ENCODE peak calls at places on chromosomes 12 and 14, in seven cellular contexts. B, I, Z, N, W, D and F are unnamed samples.

GRCh38 chr12:9115731-9116689 is at the start of gene A2M:
- DNase-seq in Z (no peak), I (peak), D (no peak), N (no peak), B (no peak), W (no peak), F (no peak)

GRCh38 chr12:58051378-58051777 is 110.0 kb downstream of the ATP23 start:
- DNase-seq in N (no peak), D (no peak), Z (no peak), B (no peak), W (no peak), I (no peak), F (no peak)

GRCh38 chr14:63180017-63180416 is 24.2 kb upstream of the RHOJ start:
- DNase-seq in B (no peak), D (no peak), N (no peak), W (no peak), Z (no peak), I (no peak), F (no peak)

GRCh38 chr14:78412475-78412874 is 242.3 kb downstream of the NRXN3 start:
- DNase-seq in Z (no peak), B (no peak), N (no peak), I (no peak), W (no peak), D (no peak), F (no peak)

GRCh38 chr12:66910366-66910974 is 231.6 kb upstream of the GRIP1 start:
- DNase-seq in D (no peak), I (no peak), B (no peak), W (no peak), Z (no peak), N (no peak), F (no peak)

GRCh38 chr12:109495012-109495411 is 17.6 kb downstream of the UBE3B start:
- DNase-seq in W (no peak), N (no peak), D (no peak), Z (no peak), I (no peak), B (no peak), F (no peak)

GRCh38 chr12:112346194-112346593 is 36.0 kb downstream of the HECTD4 start:
- DNase-seq in B (no peak), N (no peak), D (no peak), W (no peak), Z (no peak), I (no peak), F (no peak)

GRCh38 chr12:57521475-57522018 is 1.1 kb upstream of the MBD6 start:
- DNase-seq in W (no peak), Z (peak), N (no peak), I (peak), D (no peak), B (peak), F (no peak)

GRCh38 chr12:19884081-19884480 is 444.8 kb downstream of the AEBP2 start:
- DNase-seq in D (no peak), B (no peak), Z (no peak), N (no peak), I (no peak), W (no peak), F (no peak)

GRCh38 chr12:113900711-113901110 is 65.4 kb downstream of the RBM19 start:
- DNase-seq in B (no peak), D (no peak), I (no peak), W (no peak), N (no peak), Z (no peak), F (no peak)

GRCh38 chr14:105315941-105316562 is 1.5 kb downstream of the PACS2 start:
- DNase-seq in Z (no peak), B (no peak), I (no peak), N (peak), W (no peak), D (no peak), F (peak)

GRCh38 chr14:74647834-74648361 is 35.9 kb upstream of the LTBP2 start:
- DNase-seq in I (no peak), D (no peak), B (no peak), W (no peak), Z (no peak), N (peak), F (no peak)

GRCh38 chr14:79044894-79045624 is 874.9 kb downstream of the NRXN3 start:
- DNase-seq in W (no peak), I (no peak), N (no peak), B (no peak), D (no peak), Z (no peak), F (no peak)

GRCh38 chr14:61300754-61301153 is 19.6 kb upstream of the TMEM30B start:
- DNase-seq in Z (no peak), N (no peak), D (no peak), W (no peak), I (no peak), B (no peak), F (no peak)

GRCh38 chr12:58873496-58873895 is 46.8 kb downstream of the LRIG3 start:
- DNase-seq in I (no peak), Z (no peak), W (no peak), D (no peak), N (no peak), B (no peak), F (no peak)

GRCh38 chr12:113130457-113131135 is 5.0 kb downstream of the RASAL1 start:
- DNase-seq in D (no peak), I (peak), B (peak), N (peak), W (no peak), Z (peak), F (no peak)

GRCh38 chr14:100065942-100066574 is 836 bp downstream of the EVL start:
- DNase-seq in N (no peak), I (no peak), W (peak), B (no peak), D (no peak), Z (peak), F (no peak)

GRCh38 chr12:98469108-98469507 is 46.3 kb upstream of the TMPO start:
- DNase-seq in N (no peak), I (no peak), Z (no peak), B (no peak), D (no peak), W (no peak), F (no peak)

GRCh38 chr12:5520831-5521230 is 88.9 kb downstream of the NTF3 start:
- DNase-seq in B (peak), Z (no peak), D (no peak), N (no peak), W (no peak), I (no peak), F (no peak)

GRCh38 chr12:110581951-110582285 is 1.2 kb downstream of the PPTC7 start:
- DNase-seq in W (no peak), Z (peak), I (no peak), B (no peak), D (no peak), N (peak), F (no peak)

GRCh38 chr14:50985816-50986396 is 41.6 kb upstream of the PYGL start:
- DNase-seq in I (no peak), W (no peak), B (no peak), N (no peak), Z (no peak), D (no peak), F (no peak)

GRCh38 chr12:92044435-92044834 is 101.2 kb downstream of the BTG1 start:
- DNase-seq in B (no peak), D (no peak), Z (no peak), N (no peak), I (no peak), W (no peak), F (no peak)

GRCh38 chr12:22700126-22700525 is 75.2 kb downstream of the ETNK1 start:
- DNase-seq in W (no peak), N (no peak), Z (no peak), B (no peak), I (no peak), D (no peak), F (no peak)

GRCh38 chr12:123094349-123095073 is 56.4 kb downstream of the PITPNM2 start:
- DNase-seq in B (no peak), W (no peak), I (peak), Z (peak), D (no peak), N (no peak), F (no peak)

GRCh38 chr14:93035917-93036651 is 79.6 kb downstream of the ITPK1 start:
- DNase-seq in N (no peak), Z (peak), I (peak), D (no peak), B (no peak), W (no peak), F (no peak)

GRCh38 chr12:52280319-52280795 is 5.9 kb downstream of the KRT86 start:
- DNase-seq in N (no peak), Z (peak), D (no peak), B (no peak), W (no peak), I (peak), F (no peak)

GRCh38 chr14:103725001-103725682 is 9.5 kb downstream of the ZFYVE21 start:
- DNase-seq in D (no peak), Z (no peak), I (no peak), W (no peak), B (no peak), N (no peak), F (no peak)

GRCh38 chr12:120483621-120484020 is 12.3 kb upstream of the DYNLL1 start:
- DNase-seq in I (no peak), N (no peak), Z (no peak), B (no peak), D (no peak), W (no peak), F (no peak)

GRCh38 chr12:110591508-110592051 is 8.5 kb upstream of the PPTC7 start:
- DNase-seq in W (no peak), D (no peak), Z (no peak), B (no peak), I (peak), N (no peak), F (no peak)

GRCh38 chr14:96001866-96002510 is 37.2 kb upstream of the C14orf132 start:
- DNase-seq in Z (no peak), I (no peak), W (no peak), D (no peak), N (no peak), B (no peak), F (no peak)

GRCh38 chr14:34354556-34354955 is 107.5 kb downstream of the SPTSSA start:
- DNase-seq in Z (no peak), N (no peak), I (no peak), B (no peak), D (no peak), W (no peak), F (no peak)

GRCh38 chr14:36618641-36619040 is 36.2 kb upstream of the NKX2-8 start:
- DNase-seq in B (no peak), W (no peak), N (no peak), I (no peak), Z (no peak), D (no peak), F (no peak)

GRCh38 chr14:36619853-36620252 is 37.4 kb upstream of the NKX2-8 start:
- DNase-seq in B (no peak), W (no peak), I (no peak), N (no peak), D (no peak), Z (no peak), F (no peak)

GRCh38 chr14:36619131-36619530 is 36.7 kb upstream of the NKX2-8 start:
- DNase-seq in D (no peak), W (no peak), N (no peak), B (no peak), Z (no peak), I (no peak), F (no peak)

DNA sequence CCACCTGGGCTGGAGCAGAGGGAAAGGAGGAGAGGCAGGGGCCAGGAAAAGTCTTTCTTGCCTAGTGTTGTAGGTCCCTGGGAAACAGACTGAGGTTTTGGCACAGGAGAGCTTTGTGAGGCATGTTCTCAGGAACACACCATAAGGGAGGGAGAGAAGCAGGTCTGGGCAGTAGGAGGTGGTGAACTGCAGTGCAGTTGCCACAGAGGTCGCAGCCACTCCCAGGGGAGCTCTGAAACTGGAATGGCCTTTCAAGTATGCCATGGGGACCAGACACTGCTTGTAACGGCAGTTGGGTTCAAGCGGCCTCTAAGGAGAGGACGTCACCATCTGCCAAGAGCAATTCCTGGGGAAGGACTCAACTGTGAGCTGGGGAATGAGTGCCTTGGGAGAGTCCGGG is 35.4 kb upstream of the NKX2-8 start:
- DNase-seq in W (no peak), I (no peak), B (no peak), D (no peak), N (no peak), Z (no peak), F (no peak)
- TF ChIP-seq TAF1 in W (no peak), I (no peak), B (no peak), D (no peak), N (no peak), Z (no peak), F (no peak)

DNA sequence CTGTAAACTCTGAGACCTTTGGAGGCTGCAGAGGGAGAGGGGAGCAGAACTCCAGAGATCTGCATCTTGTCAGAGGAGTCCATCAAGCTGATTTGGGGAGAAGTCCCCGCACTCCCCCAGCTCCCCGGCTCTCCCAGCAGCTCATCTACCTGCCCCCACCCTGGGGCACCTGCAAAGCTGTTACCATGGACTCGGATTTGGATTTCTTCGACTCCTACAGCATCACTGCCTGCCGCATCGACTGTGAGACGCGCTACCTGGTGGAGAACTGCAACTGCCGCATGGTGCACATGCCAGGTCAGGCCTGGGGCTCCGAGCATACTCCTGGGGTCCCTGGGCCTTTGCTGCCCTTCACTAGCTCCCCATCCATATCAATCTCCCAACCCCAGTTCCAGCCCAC is 6.9 kb upstream of the SMARCD1 start:
- DNase-seq in I (no peak), D (no peak), N (no peak), W (no peak), Z (no peak), B (no peak), F (no peak)
- TF ChIP-seq TAF1 in I (no peak), D (no peak), N (no peak), W (no peak), Z (no peak), B (no peak), F (no peak)

DNA sequence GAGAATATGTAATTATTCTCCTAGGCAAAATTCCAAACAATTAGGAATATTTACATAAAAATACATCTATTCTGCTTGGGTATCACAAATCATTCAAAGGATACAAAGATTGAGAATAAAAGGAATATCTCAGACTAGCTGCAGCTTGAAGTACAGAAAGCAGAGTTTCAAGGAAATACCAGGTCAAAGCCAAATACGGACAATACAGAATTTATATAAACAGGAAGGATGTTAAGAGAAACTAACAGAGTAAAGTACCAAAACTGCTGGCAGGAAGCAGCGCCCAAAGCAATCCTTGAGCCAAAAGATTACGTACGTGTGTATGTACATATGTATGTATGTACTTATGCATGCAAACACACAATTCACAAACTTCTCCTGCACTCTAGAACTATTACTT is 86.6 kb downstream of the PPP1R12A start:
- DNase-seq in D (no peak), N (no peak), B (no peak), W (no peak), I (no peak), Z (no peak), F (no peak)
- TF ChIP-seq TAF1 in D (no peak), N (no peak), B (no peak), W (no peak), I (no peak), Z (no peak), F (no peak)

DNA sequence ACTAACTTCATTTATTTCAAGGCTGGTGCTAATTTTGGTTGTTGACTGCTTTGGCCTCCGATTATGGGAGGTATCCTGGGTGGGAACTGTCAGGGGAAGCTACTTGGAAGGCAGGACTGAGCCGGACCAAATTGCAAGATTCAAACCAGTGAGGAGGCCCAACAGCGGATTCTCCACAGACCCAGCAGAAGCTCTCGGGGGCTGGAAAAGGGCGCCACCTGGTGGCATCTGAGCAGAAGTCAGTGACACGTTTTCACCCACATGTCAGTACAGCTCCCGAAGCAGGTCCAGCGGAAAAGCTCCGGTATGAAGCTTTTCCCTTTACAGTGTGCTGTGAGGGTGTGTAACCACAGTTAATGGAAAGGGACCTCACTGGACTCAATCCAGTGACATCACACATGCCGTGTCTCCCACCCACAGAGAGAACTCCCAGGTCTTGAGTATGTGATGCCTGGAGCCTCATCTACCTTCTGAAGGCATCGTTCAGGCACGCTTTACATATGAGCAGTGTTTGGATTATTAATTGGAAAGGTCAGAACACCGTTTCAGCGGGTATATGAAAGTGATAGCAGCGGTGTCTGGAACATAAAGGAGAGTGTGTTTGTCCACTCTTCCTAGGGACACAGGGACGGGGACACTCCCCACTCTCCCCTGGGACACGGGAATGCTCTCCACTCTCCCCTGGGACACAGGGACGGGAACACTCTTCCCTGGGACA is 3.6 kb upstream of the P2RX2 start:
- DNase-seq in I (peak), N (peak), Z (peak), D (peak), B (peak), W (peak), F (peak)
- TF ChIP-seq TAF1 in I (no peak), N (no peak), Z (no peak), D (no peak), B (no peak), W (no peak), F (no peak)